ENCODE peak calls at places on chromosomes 1 and 21, in nine cellular contexts. Z, G, W, P, D, Y, L, B and X are unnamed samples.

GRCh38 chr1:147169171-147169570 is 3.1 kb downstream of the PRKAB2 start:
- DNase-seq in Y (no peak), P (no peak), G (no peak), D (no peak), W (no peak), L (no peak), B (no peak), Z (no peak), X (no peak)

GRCh38 chr1:41486892-41487728 is 2.6 kb upstream of the EDN2 start:
- DNase-seq in D (no peak), G (no peak), L (no peak), B (no peak), Z (no peak), W (peak), P (no peak), Y (peak), X (no peak)

GRCh38 chr1:181089777-181090505 is 1.4 kb downstream of the IER5 start:
- DNase-seq in G (peak), L (no peak), Z (peak), B (peak), Y (peak), P (no peak), D (no peak), W (peak), X (peak)

GRCh38 chr1:10225573-10225972 is 15.2 kb downstream of the KIF1B start:
- DNase-seq in L (no peak), G (no peak), Y (no peak), P (no peak), D (no peak), B (no peak), Z (no peak), W (peak), X (no peak)

GRCh38 chr21:44296103-44296519 is 3.7 kb upstream of the PFKL start:
- DNase-seq in D (no peak), W (no peak), L (no peak), Z (no peak), B (no peak), Y (no peak), G (no peak), P (no peak), X (no peak)

GRCh38 chr21:34204481-34205439 is 131.4 kb downstream of the MRPS6 start:
- DNase-seq in B (no peak), D (no peak), W (no peak), Y (no peak), P (no peak), G (no peak), Z (no peak), L (no peak), X (no peak)

GRCh38 chr21:44085491-44086321 is 21.5 kb upstream of the PWP2 start:
- DNase-seq in P (no peak), Z (no peak), W (no peak), G (no peak), D (no peak), L (no peak), Y (no peak), B (peak), X (no peak)

GRCh38 chr1:111203681-111204210 is 3.3 kb upstream of the DENND2D start:
- DNase-seq in Y (peak), W (peak), L (no peak), Z (peak), P (peak), G (peak), D (no peak), B (peak), X (peak)

GRCh38 chr1:225685476-225686176 is 32.7 kb upstream of the ENAH start:
- DNase-seq in Y (no peak), B (no peak), Z (no peak), G (no peak), W (no peak), P (no peak), D (no peak), L (no peak), X (peak)

GRCh38 chr1:117059334-117059677 is 820 bp upstream of the TTF2 start:
- DNase-seq in L (peak), P (no peak), D (no peak), G (peak), B (peak), Y (peak), W (no peak), Z (peak), X (peak)

GRCh38 chr1:29043270-29043971 is 80.3 kb downstream of the TMEM200B start:
- DNase-seq in G (no peak), D (no peak), Y (no peak), P (peak), W (no peak), Z (no peak), L (no peak), B (no peak), X (no peak)

GRCh38 chr1:203520315-203520714 is 26.4 kb downstream of the OPTC start:
- DNase-seq in W (peak), L (peak), B (no peak), D (peak), P (peak), G (no peak), Y (no peak), Z (no peak), X (peak)

GRCh38 chr1:101259744-101260148 is 22.9 kb downstream of the S1PR1 start:
- DNase-seq in B (no peak), P (peak), D (peak), G (no peak), L (peak), W (peak), Y (no peak), Z (no peak), X (peak)

GRCh38 chr1:226310637-226311195 is 1.8 kb upstream of the LIN9 start:
- DNase-seq in G (no peak), W (peak), Z (peak), L (no peak), P (no peak), D (no peak), Y (no peak), B (no peak), X (peak)

GRCh38 chr1:54814148-54814498 is 13.0 kb upstream of the TTC22 start:
- DNase-seq in W (no peak), Z (peak), D (no peak), L (no peak), B (peak), Y (no peak), G (no peak), P (no peak), X (no peak)

GRCh38 chr1:159054427-159054826 is 22.1 kb downstream of the AIM2 start:
- DNase-seq in G (no peak), Y (no peak), Z (no peak), B (no peak), L (no peak), D (no peak), W (no peak), P (no peak), X (no peak)

GRCh38 chr1:115281143-115281542 is 56.9 kb downstream of the NGF start:
- DNase-seq in P (no peak), L (no peak), Z (no peak), W (no peak), Y (no peak), G (no peak), D (no peak), B (no peak), X (no peak)

GRCh38 chr21:34933609-34934345 is 115.3 kb downstream of the RUNX1 start:
- DNase-seq in B (no peak), P (no peak), Y (no peak), D (no peak), W (peak), Z (no peak), L (no peak), G (no peak), X (no peak)

GRCh38 chr1:227358079-227358358 is 39.7 kb upstream of the CDC42BPA start:
- DNase-seq in D (no peak), G (no peak), B (no peak), L (no peak), Z (no peak), P (no peak), Y (no peak), W (no peak), X (no peak)

GRCh38 chr1:186183219-186183618 is 191.8 kb downstream of the TPR start:
- DNase-seq in L (peak), B (no peak), W (peak), P (peak), Y (no peak), Z (no peak), D (peak), G (no peak), X (no peak)

GRCh38 chr1:12184008-12184681 is 17.4 kb downstream of the TNFRSF1B start:
- DNase-seq in B (peak), Y (no peak), G (no peak), L (no peak), P (peak), Z (peak), D (peak), W (peak), X (peak)

GRCh38 chr1:227891955-227892871 is 55.5 kb downstream of the WNT9A start:
- DNase-seq in Y (no peak), L (no peak), P (no peak), W (peak), D (no peak), Z (no peak), G (no peak), B (peak), X (peak)